ENCODE peak calls at places on chromosomes 2 and 18, in six cellular contexts. I, Q, S, F, J and U are unnamed samples.
A peak's percentile ranks its signal among the peaks of the same experiment; 100 is the strongest.

GRCh38 chr2:239306274-239307220 is 94.3 kb downstream of the HDAC4 start:
- DNase-seq in I (no peak), Q (peak; percentile 15), S (no peak), F (no peak), J (no peak), U (no peak)

GRCh38 chr2:205814039-205814364 is 131.7 kb downstream of the NRP2 start:
- DNase-seq in I (no peak), Q (no peak), S (no peak), F (no peak), J (no peak), U (no peak)

GRCh38 chr18:36427369-36427768 is 129.9 kb downstream of the FHOD3 start:
- DNase-seq in I (no peak), Q (no peak), S (no peak), F (no peak), J (no peak), U (no peak)

GRCh38 chr2:68203587-68203986 is 45.9 kb downstream of the PNO1 start:
- DNase-seq in I (no peak), Q (no peak), S (no peak), F (no peak), J (peak; percentile 9), U (no peak)

GRCh38 chr2:180980185-180980942 is at the start of gene UBE2E3:
- DNase-seq in I (peak; percentile 85), Q (peak; percentile 87), S (peak; percentile 35), F (peak; percentile 63), J (peak; percentile 72), U (peak; percentile 75)

GRCh38 chr2:172606285-172606684 is 50.4 kb downstream of the PDK1 start:
- DNase-seq in I (no peak), Q (no peak), S (no peak), F (no peak), J (no peak), U (no peak)

GRCh38 chr2:216006164-216006663 is 7.1 kb downstream of the MREG start:
- DNase-seq in I (no peak), Q (no peak), S (peak; percentile 20), F (no peak), J (no peak), U (peak; percentile 36)

GRCh38 chr18:43596106-43596712 is 318.9 kb upstream of the SYT4 start:
- DNase-seq in I (peak; percentile 10), Q (no peak), S (no peak), F (no peak), J (no peak), U (no peak)

GRCh38 chr18:66495844-66496243 is 108.0 kb downstream of the CDH19 start:
- DNase-seq in I (no peak), Q (no peak), S (no peak), F (no peak), J (no peak), U (peak; percentile 59)

GRCh38 chr18:70621710-70622109 is 332.9 kb downstream of the SOCS6 start:
- DNase-seq in I (no peak), Q (no peak), S (no peak), F (no peak), J (peak; percentile 11), U (no peak)

GRCh38 chr2:134362152-134362653 is 108.3 kb downstream of the MGAT5 start:
- DNase-seq in I (no peak), Q (no peak), S (no peak), F (no peak), J (no peak), U (no peak)

GRCh38 chr18:57780318-57781127 is 22.6 kb downstream of the ATP8B1 start:
- DNase-seq in I (no peak), Q (no peak), S (no peak), F (no peak), J (no peak), U (no peak)

GRCh38 chr2:202039278-202040100 is 5.8 kb downstream of the FZD7 start:
- DNase-seq in I (no peak), Q (no peak), S (no peak), F (no peak), J (no peak), U (no peak)

GRCh38 chr2:200259577-200259957 is 46.9 kb upstream of the SPATS2L start:
- DNase-seq in I (no peak), Q (no peak), S (no peak), F (no peak), J (no peak), U (no peak)

GRCh38 chr18:2979027-2979570 is 33.8 kb downstream of the LPIN2 start:
- DNase-seq in I (no peak), Q (no peak), S (no peak), F (no peak), J (no peak), U (no peak)

GRCh38 chr2:229237270-229237669 is 33.8 kb downstream of the PID1 start:
- DNase-seq in I (no peak), Q (no peak), S (no peak), F (no peak), J (no peak), U (no peak)

GRCh38 chr2:149741646-149742045 is 154.1 kb upstream of the MMADHC start:
- DNase-seq in I (no peak), Q (no peak), S (no peak), F (no peak), J (no peak), U (no peak)

GRCh38 chr2:20212459-20212870 is 12.5 kb downstream of the SDC1 start:
- DNase-seq in I (no peak), Q (peak; percentile 38), S (no peak), F (peak; percentile 76), J (no peak), U (no peak)

GRCh38 chr2:226489765-226490164 is 309.9 kb downstream of the IRS1 start:
- DNase-seq in I (no peak), Q (no peak), S (no peak), F (no peak), J (no peak), U (no peak)

GRCh38 chr2:187679454-187679853 is 125.2 kb upstream of the TFPI start:
- DNase-seq in I (no peak), Q (no peak), S (no peak), F (no peak), J (no peak), U (no peak)

GRCh38 chr2:3129867-3130266 is 247.8 kb downstream of the EIPR1 start:
- DNase-seq in I (no peak), Q (no peak), S (no peak), F (no peak), J (no peak), U (no peak)

GRCh38 chr2:138433995-138434991 is 67.3 kb upstream of the SPOPL start:
- DNase-seq in I (no peak), Q (no peak), S (no peak), F (peak; percentile 58), J (no peak), U (no peak)

GRCh38 chr2:167177196-167177595 is 288.9 kb downstream of the XIRP2 start:
- DNase-seq in I (no peak), Q (no peak), S (no peak), F (no peak), J (no peak), U (no peak)

GRCh38 chr2:231613054-231613654 is 20.5 kb downstream of the TEX44 start:
- DNase-seq in I (no peak), Q (peak; percentile 52), S (no peak), F (peak; percentile 47), J (no peak), U (no peak)

GRCh38 chr2:65227035-65227470 is 578 bp upstream of the ACTR2 start:
- DNase-seq in I (no peak), Q (no peak), S (no peak), F (no peak), J (peak; percentile 3), U (peak; percentile 50)

GRCh38 chr18:5868218-5868904 is 27.0 kb downstream of the TMEM200C start:
- DNase-seq in I (no peak), Q (peak; percentile 75), S (no peak), F (peak; percentile 59), J (no peak), U (peak; percentile 76)

GRCh38 chr2:23376075-23376474 is 8.9 kb upstream of the KLHL29 start:
- DNase-seq in I (no peak), Q (no peak), S (no peak), F (no peak), J (no peak), U (no peak)

GRCh38 chr2:161424179-161424763 is 8.2 kb downstream of the TBR1 start:
- DNase-seq in I (no peak), Q (no peak), S (no peak), F (no peak), J (no peak), U (no peak)

GRCh38 chr2:53498210-53498609 is 269.4 kb upstream of the CHAC2 start:
- DNase-seq in I (no peak), Q (no peak), S (no peak), F (no peak), J (no peak), U (peak; percentile 32)

GRCh38 chr2:238974061-238974460 is 126.2 kb downstream of the TWIST2 start:
- DNase-seq in I (no peak), Q (no peak), S (no peak), F (no peak), J (no peak), U (no peak)

GRCh38 chr2:122329266-122329665 is 573.8 kb downstream of the TSN start:
- DNase-seq in I (no peak), Q (no peak), S (no peak), F (no peak), J (no peak), U (no peak)

GRCh38 chr2:232487385-232488096 is at the start of gene ECEL1:
- DNase-seq in I (peak; percentile 10), Q (peak; percentile 42), S (no peak), F (no peak), J (no peak), U (no peak)

GRCh38 chr2:11099122-11100065 is 55.9 kb upstream of the SLC66A3 start:
- DNase-seq in I (no peak), Q (no peak), S (no peak), F (no peak), J (no peak), U (no peak)

GRCh38 chr2:151051584-151052220 is 210.0 kb downstream of the RBM43 start:
- DNase-seq in I (no peak), Q (peak; percentile 20), S (no peak), F (peak; percentile 33), J (peak; percentile 8), U (no peak)

GRCh38 chr2:118584877-118585276 is 262.6 kb downstream of the EN1 start:
- DNase-seq in I (no peak), Q (no peak), S (no peak), F (no peak), J (no peak), U (no peak)

GRCh38 chr18:45266023-45266422 is 349.3 kb upstream of the SLC14A2 start:
- DNase-seq in I (no peak), Q (no peak), S (no peak), F (no peak), J (no peak), U (no peak)

GRCh38 chr2:190889175-190889943 is 8.7 kb downstream of the GLS start:
- DNase-seq in I (no peak), Q (no peak), S (no peak), F (no peak), J (no peak), U (no peak)

GRCh38 chr18:54958711-54959625 is at the start of gene CCDC68:
- DNase-seq in I (peak; percentile 25), Q (peak; percentile 49), S (no peak), F (no peak), J (no peak), U (peak; percentile 59)

GRCh38 chr18:74499633-74500032 is 3.5 kb downstream of the CNDP2 start:
- DNase-seq in I (no peak), Q (no peak), S (peak; percentile 67), F (peak; percentile 49), J (no peak), U (peak; percentile 82)